ENCODE peak calls at places on chromosomes 13 and 19, in eight cellular contexts. One of them, this sample, is unnamed. For H3K9me3 and H3K27me3, the result is how much of the 10 kb centered on the place peaks cover.

GRCh38 chr13:112445411-112446271 is 69.5 kb downstream of the SPACA7 start:
- DNase-seq in heart left ventricle: no peak
- DNase-seq in uterus: no peak
- DNase-seq in heart right ventricle: no peak
- DNase-seq in SJSA1: no peak
- DNase-seq in left lung: no peak
- DNase-seq in adrenal gland: no peak
- DNase-seq in pancreas: no peak
- DNase-seq in this sample: peak

GRCh38 chr13:54637377-54637776 is 1608.8 kb downstream of the OLFM4 start:
- DNase-seq in uterus: no peak
- DNase-seq in SJSA1: no peak
- DNase-seq in left lung: no peak
- DNase-seq in adrenal gland: no peak
- DNase-seq in heart right ventricle: no peak
- DNase-seq in pancreas: no peak
- DNase-seq in heart left ventricle: no peak
- DNase-seq in this sample: no peak

GRCh38 chr19:57465680-57466381 is 8.9 kb upstream of the VN1R1 start:
- DNase-seq in pancreas: no peak
- DNase-seq in heart right ventricle: no peak
- DNase-seq in uterus: no peak
- DNase-seq in SJSA1: peak
- DNase-seq in adrenal gland: no peak
- DNase-seq in heart left ventricle: no peak
- DNase-seq in left lung: no peak
- DNase-seq in this sample: no peak

GRCh38 chr13:42820450-42820849 is 39.1 kb downstream of the FAM216B start:
- DNase-seq in left lung: no peak
- DNase-seq in heart right ventricle: no peak
- DNase-seq in heart left ventricle: no peak
- DNase-seq in pancreas: no peak
- DNase-seq in adrenal gland: no peak
- DNase-seq in SJSA1: no peak
- DNase-seq in uterus: no peak
- DNase-seq in this sample: no peak

GRCh38 chr13:52652980-52653303 is 306 bp downstream of the SUGT1 start:
- DNase-seq in pancreas: no peak
- DNase-seq in uterus: no peak
- DNase-seq in left lung: peak
- DNase-seq in heart right ventricle: no peak
- DNase-seq in adrenal gland: no peak
- DNase-seq in SJSA1: no peak
- DNase-seq in heart left ventricle: no peak
- DNase-seq in this sample: no peak

GRCh38 chr13:28542804-28543203 is 47.9 kb upstream of the FLT1 start:
- DNase-seq in pancreas: no peak
- DNase-seq in heart right ventricle: no peak
- DNase-seq in SJSA1: no peak
- DNase-seq in adrenal gland: no peak
- DNase-seq in left lung: no peak
- DNase-seq in uterus: no peak
- DNase-seq in heart left ventricle: no peak
- DNase-seq in this sample: no peak

GRCh38 chr13:91792054-91792453 is 393.6 kb downstream of the GPC5 start:
- DNase-seq in uterus: no peak
- DNase-seq in heart right ventricle: no peak
- DNase-seq in adrenal gland: no peak
- DNase-seq in SJSA1: no peak
- DNase-seq in left lung: no peak
- DNase-seq in pancreas: no peak
- DNase-seq in heart left ventricle: no peak
- DNase-seq in this sample: no peak

GRCh38 chr19:37413243-37414084 is 42.6 kb downstream of the ZNF527 start:
- DNase-seq in heart right ventricle: no peak
- DNase-seq in adrenal gland: no peak
- DNase-seq in pancreas: no peak
- DNase-seq in heart left ventricle: no peak
- DNase-seq in uterus: no peak
- DNase-seq in SJSA1: no peak
- DNase-seq in left lung: no peak
- DNase-seq in this sample: no peak

GRCh38 chr13:79404361-79404760 is 1.7 kb downstream of the RBM26 start:
- DNase-seq in adrenal gland: no peak
- DNase-seq in heart right ventricle: no peak
- DNase-seq in heart left ventricle: no peak
- DNase-seq in pancreas: no peak
- DNase-seq in SJSA1: no peak
- DNase-seq in uterus: no peak
- DNase-seq in left lung: no peak
- DNase-seq in this sample: no peak

GRCh38 chr19:1324792-1325567 is 39.3 kb downstream of the EFNA2 start:
- DNase-seq in left lung: peak
- DNase-seq in adrenal gland: peak
- DNase-seq in pancreas: peak
- DNase-seq in heart left ventricle: peak
- DNase-seq in heart right ventricle: peak
- DNase-seq in uterus: peak
- DNase-seq in SJSA1: peak
- DNase-seq in this sample: peak

GRCh38 chr13:40666058-40666904 is at the start of gene FOXO1:
- DNase-seq in heart right ventricle: peak
- DNase-seq in adrenal gland: peak
- DNase-seq in pancreas: peak
- DNase-seq in uterus: peak
- DNase-seq in heart left ventricle: peak
- DNase-seq in left lung: peak
- DNase-seq in SJSA1: peak
- DNase-seq in this sample: peak

GRCh38 chr13:50708461-50708860 is 135.0 kb downstream of the DLEU7 start:
- DNase-seq in adrenal gland: peak
- DNase-seq in SJSA1: no peak
- DNase-seq in heart left ventricle: no peak
- DNase-seq in heart right ventricle: no peak
- DNase-seq in uterus: no peak
- DNase-seq in pancreas: no peak
- DNase-seq in left lung: no peak
- DNase-seq in this sample: no peak

GRCh38 chr13:45718063-45718462 is 15.9 kb downstream of the CBY2 start:
- DNase-seq in left lung: no peak
- DNase-seq in heart left ventricle: no peak
- DNase-seq in pancreas: no peak
- DNase-seq in uterus: no peak
- DNase-seq in heart right ventricle: no peak
- DNase-seq in adrenal gland: no peak
- DNase-seq in SJSA1: no peak
- DNase-seq in this sample: peak

GRCh38 chr19:12205296-12205695 is 42.4 kb downstream of the ZNF136 start:
- DNase-seq in uterus: no peak
- DNase-seq in SJSA1: no peak
- DNase-seq in heart left ventricle: no peak
- DNase-seq in heart right ventricle: no peak
- DNase-seq in pancreas: no peak
- DNase-seq in left lung: no peak
- DNase-seq in adrenal gland: no peak
- DNase-seq in this sample: no peak

GRCh38 chr19:12202250-12202649 is 39.4 kb downstream of the ZNF136 start:
- DNase-seq in SJSA1: no peak
- DNase-seq in pancreas: peak
- DNase-seq in uterus: no peak
- DNase-seq in heart right ventricle: peak
- DNase-seq in adrenal gland: no peak
- DNase-seq in left lung: no peak
- DNase-seq in heart left ventricle: peak
- DNase-seq in this sample: no peak

GRCh38 chr19:12208221-12208620 is 45.3 kb downstream of the ZNF136 start:
- DNase-seq in adrenal gland: no peak
- DNase-seq in pancreas: no peak
- DNase-seq in heart right ventricle: no peak
- DNase-seq in heart left ventricle: no peak
- DNase-seq in SJSA1: no peak
- DNase-seq in left lung: no peak
- DNase-seq in uterus: no peak
- DNase-seq in this sample: no peak
- H3K9me3 ChIP-seq in adrenal gland: under half
- H3K9me3 ChIP-seq in pancreas: under half
- H3K9me3 ChIP-seq in heart right ventricle: half or more
- H3K9me3 ChIP-seq in heart left ventricle: half or more
- H3K9me3 ChIP-seq in SJSA1: under half
- H3K9me3 ChIP-seq in left lung: half or more
- H3K9me3 ChIP-seq in uterus: under half
- H3K9me3 ChIP-seq in this sample: under half

DNA sequence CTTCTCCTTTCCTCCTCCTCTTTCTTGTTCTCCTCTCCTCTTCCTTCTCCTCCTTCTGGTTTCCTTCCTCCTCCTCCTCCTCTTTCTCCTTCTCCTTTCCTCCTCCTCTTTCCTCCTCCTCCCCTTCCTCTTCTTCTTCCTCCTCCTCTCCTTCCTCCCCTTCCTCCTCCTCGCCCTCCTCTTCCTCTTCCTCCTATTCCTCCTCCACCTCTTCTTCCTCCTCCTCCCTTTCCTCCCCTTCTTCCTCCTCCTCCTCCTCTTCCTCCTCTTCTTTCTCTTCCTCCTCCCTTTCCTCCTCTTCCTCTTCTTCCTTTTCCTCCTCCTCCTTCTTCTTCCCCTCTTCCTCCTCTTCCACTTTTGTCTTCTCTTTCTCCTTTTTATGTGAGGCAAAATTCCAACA is 55.0 kb upstream of the ADGRE1 start:
- DNase-seq in left lung: no peak
- DNase-seq in adrenal gland: no peak
- DNase-seq in heart right ventricle: no peak
- DNase-seq in uterus: no peak
- DNase-seq in pancreas: no peak
- DNase-seq in heart left ventricle: no peak
- DNase-seq in SJSA1: no peak
- DNase-seq in this sample: no peak
- H3K4me3 ChIP-seq in left lung: no peak
- H3K4me3 ChIP-seq in adrenal gland: no peak
- H3K4me3 ChIP-seq in heart right ventricle: no peak
- H3K4me3 ChIP-seq in uterus: no peak
- H3K4me3 ChIP-seq in pancreas: no peak
- H3K4me3 ChIP-seq in heart left ventricle: no peak
- H3K4me3 ChIP-seq in SJSA1: no peak
- H3K4me3 ChIP-seq in this sample: no peak

DNA sequence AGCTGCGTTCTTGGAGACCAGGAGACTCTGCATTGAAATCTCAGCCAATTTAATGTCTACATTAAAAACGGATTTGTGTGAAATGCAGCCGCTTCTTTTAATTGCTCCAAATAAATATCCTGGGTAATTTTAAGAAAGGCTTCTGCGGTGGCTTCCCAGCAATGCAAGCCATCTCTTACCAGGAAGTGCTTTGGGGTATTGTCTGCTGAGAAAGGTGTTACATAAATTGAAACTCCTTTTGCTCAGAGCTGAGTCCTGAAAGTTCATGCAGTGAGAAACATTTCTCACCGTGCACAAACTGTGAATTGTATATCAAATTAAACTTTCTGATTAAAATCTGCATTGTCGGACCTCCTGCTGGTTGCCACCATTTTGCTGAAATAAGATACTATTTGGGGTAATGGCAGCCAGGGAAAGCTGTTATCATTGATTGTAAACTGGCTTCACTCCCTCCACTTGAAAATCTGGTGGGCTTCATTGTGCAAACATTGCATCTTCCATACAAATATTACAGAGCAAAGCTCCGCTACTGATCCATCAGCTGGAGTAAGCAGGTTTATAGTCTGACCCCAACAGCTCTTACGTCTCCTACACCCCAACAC is 59.5 kb downstream of the ZIC5 start:
- DNase-seq in SJSA1: no peak
- DNase-seq in heart right ventricle: no peak
- DNase-seq in left lung: no peak
- DNase-seq in adrenal gland: no peak
- DNase-seq in uterus: no peak
- DNase-seq in heart left ventricle: no peak
- DNase-seq in pancreas: no peak
- DNase-seq in this sample: no peak
- H3K27me3 ChIP-seq in SJSA1: half or more
- H3K27me3 ChIP-seq in heart right ventricle: under half
- H3K27me3 ChIP-seq in left lung: under half
- H3K27me3 ChIP-seq in adrenal gland: under half
- H3K27me3 ChIP-seq in uterus: under half
- H3K27me3 ChIP-seq in heart left ventricle: under half
- H3K27me3 ChIP-seq in pancreas: under half
- H3K27me3 ChIP-seq in this sample: under half

DNA sequence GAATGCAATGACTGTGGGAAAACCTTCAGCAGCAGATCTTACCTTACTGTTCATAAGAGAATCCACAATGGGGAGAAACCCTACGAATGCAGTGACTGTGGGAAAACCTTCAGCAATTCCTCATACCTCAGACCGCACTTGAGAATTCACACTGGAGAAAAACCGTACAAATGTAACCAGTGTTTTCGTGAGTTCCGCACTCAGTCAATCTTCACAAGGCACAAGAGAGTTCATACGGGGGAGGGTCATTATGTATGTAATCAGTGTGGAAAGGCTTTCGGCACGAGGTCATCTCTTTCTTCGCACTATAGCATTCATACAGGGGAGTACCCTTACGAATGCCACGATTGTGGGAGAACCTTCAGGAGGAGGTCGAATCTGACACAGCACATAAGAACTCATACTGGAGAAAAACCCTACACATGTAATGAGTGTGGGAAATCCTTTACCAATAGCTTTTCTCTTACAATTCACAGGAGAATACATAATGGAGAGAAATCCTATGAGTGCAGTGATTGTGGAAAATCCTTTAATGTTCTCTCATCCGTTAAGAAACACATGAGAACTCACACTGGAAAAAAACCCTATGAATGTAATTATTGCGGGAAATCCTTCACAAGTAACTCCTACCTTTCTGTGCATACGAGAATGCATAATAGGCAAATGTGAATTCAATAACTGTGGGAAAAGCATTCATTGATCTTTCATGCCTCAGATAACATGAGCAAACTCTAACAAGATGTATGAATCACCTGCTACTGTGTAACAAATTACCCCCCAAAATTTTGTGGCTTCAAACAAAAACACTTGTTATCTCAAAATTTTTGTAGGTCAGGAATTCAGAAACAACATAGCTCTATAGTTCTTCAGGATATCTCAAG is 13.8 kb downstream of the ZNF557 start:
- DNase-seq in pancreas: no peak
- DNase-seq in SJSA1: peak
- DNase-seq in heart left ventricle: no peak
- DNase-seq in left lung: no peak
- DNase-seq in heart right ventricle: no peak
- DNase-seq in uterus: no peak
- DNase-seq in adrenal gland: no peak
- DNase-seq in this sample: no peak
- H3K9me3 ChIP-seq in pancreas: under half
- H3K9me3 ChIP-seq in SJSA1: half or more
- H3K9me3 ChIP-seq in heart left ventricle: half or more
- H3K9me3 ChIP-seq in left lung: half or more
- H3K9me3 ChIP-seq in heart right ventricle: half or more
- H3K9me3 ChIP-seq in uterus: under half
- H3K9me3 ChIP-seq in adrenal gland: half or more
- H3K9me3 ChIP-seq in this sample: half or more

This sample was measured in right atrium auricular region.